ENCODE peak calls at places on chromosome 15, in six cellular contexts. Z, V, W, H, J and M are unnamed samples.

GRCh38 chr15:87498545-87498944 is 758.0 kb downstream of the NTRK3 start:
- DNase-seq in W (no peak), Z (no peak), H (no peak), J (no peak), V (peak; percentile 23), M (no peak)

GRCh38 chr15:64246364-64247189 is 83.8 kb upstream of the PPIB start:
- DNase-seq in J (no peak), H (no peak), Z (no peak), V (no peak), W (peak; percentile 68), M (peak; percentile 38)

GRCh38 chr15:68097029-68097428 is 42.9 kb downstream of the PIAS1 start:
- DNase-seq in W (peak; percentile 13), Z (no peak), H (no peak), J (no peak), V (no peak), M (no peak)

GRCh38 chr15:60083318-60083717 is 79.2 kb downstream of the FOXB1 start:
- DNase-seq in H (no peak), Z (no peak), J (no peak), V (no peak), W (no peak), M (no peak)

GRCh38 chr15:37101634-37102314 is 1.4 kb upstream of the MEIS2 start:
- DNase-seq in H (peak; percentile 57), V (no peak), J (peak; percentile 74), W (no peak), Z (peak; percentile 82), M (peak; percentile 94)

GRCh38 chr15:48437178-48437577 is 105.9 kb downstream of the DUT start:
- DNase-seq in W (no peak), V (no peak), H (no peak), J (no peak), Z (no peak), M (no peak)

GRCh38 chr15:50810128-50810527 is 44.6 kb upstream of the SPPL2A start:
- DNase-seq in J (no peak), H (no peak), Z (no peak), W (no peak), V (no peak), M (no peak)

GRCh38 chr15:28975766-28976179 is 90.0 kb downstream of the APBA2 start:
- DNase-seq in V (no peak), J (peak; percentile 57), H (peak; percentile 30), W (no peak), Z (no peak), M (peak; percentile 70)

GRCh38 chr15:36356978-36357582 is 222.3 kb upstream of the CDIN1 start:
- DNase-seq in J (no peak), H (no peak), V (no peak), W (no peak), Z (no peak), M (no peak)

GRCh38 chr15:71957026-71957425 is 146.7 kb downstream of the NR2E3 start:
- DNase-seq in H (no peak), Z (no peak), J (no peak), W (no peak), V (no peak), M (no peak)

GRCh38 chr15:92519709-92520108 is 126.0 kb downstream of the ST8SIA2 start:
- DNase-seq in V (no peak), Z (no peak), J (no peak), W (no peak), H (no peak), M (no peak)

GRCh38 chr15:66765478-66766281 is 63.6 kb downstream of the SMAD6 start:
- DNase-seq in Z (peak; percentile 75), V (no peak), W (peak; percentile 73), H (peak; percentile 67), J (peak; percentile 91), M (peak; percentile 59)

GRCh38 chr15:68650901-68651709 is 72.3 kb downstream of the CORO2B start:
- DNase-seq in V (no peak), W (no peak), H (peak; percentile 72), J (peak; percentile 70), Z (no peak), M (peak; percentile 56)

GRCh38 chr15:27958911-27959598 is 140.1 kb downstream of the OCA2 start:
- DNase-seq in W (no peak), J (no peak), Z (no peak), V (no peak), H (no peak), M (no peak)

GRCh38 chr15:88563638-88564037 is 17.2 kb upstream of the DET1 start:
- DNase-seq in V (no peak), Z (no peak), W (no peak), H (no peak), J (no peak), M (no peak)

GRCh38 chr15:39413558-39413957 is 167.3 kb upstream of the THBS1 start:
- DNase-seq in W (no peak), Z (no peak), H (no peak), J (no peak), V (no peak), M (no peak)
- H3K27me3 ChIP-seq in W (no peaks in the 10 kb centered on the region), Z (no peaks in the 10 kb centered on the region), H (no peaks in the 10 kb centered on the region), J (no peaks in the 10 kb centered on the region), V (no peaks in the 10 kb centered on the region), M (no peaks in the 10 kb centered on the region)

DNA sequence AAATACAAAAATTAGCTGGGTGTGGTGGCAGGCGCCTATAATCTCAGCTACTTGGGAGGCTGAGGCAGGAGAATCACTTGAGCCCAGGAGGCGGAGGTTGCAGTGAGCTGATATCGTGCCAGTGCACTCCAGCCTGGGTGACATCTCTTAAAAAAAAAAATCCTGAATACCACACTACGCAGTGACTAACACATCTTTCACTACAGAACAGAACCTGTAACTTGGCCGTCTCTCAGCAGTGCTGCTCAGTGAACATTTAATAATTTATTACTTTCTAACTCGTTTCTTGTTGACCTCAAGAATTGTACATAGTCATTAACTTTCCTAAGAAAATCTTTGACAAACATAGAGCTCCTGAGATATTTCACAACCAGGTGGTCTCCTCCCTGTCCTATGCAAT is 3.8 kb downstream of the GREM1 start:
- DNase-seq in J (no peak), Z (no peak), H (no peak), V (no peak), W (no peak), M (no peak)
- TF ChIP-seq CTCF in J (no peak), Z (no peak), H (no peak), V (no peak), W (no peak), M (no peak)

DNA sequence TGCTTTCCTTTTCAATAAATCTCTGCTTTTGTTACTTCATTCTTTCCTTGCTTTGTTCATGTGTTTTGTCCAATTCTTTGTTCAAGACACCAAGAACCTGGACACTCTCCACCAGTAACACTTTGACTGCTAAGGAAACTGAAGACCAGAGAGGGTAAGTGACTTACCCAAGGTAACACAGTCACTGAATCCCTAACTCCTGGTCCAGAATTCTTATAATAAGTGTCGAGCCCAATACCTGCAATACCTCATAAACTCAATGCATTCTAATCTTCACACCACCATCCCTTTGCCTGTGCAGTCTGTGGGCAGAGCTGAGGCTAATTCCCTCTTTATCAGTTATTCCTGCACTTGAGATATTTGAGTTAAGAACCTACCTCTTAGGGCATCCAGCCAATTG is 237.8 kb downstream of the UACA start:
- DNase-seq in J (no peak), W (no peak), V (no peak), H (no peak), Z (no peak), M (no peak)
- H3K27me3 ChIP-seq in J (no peaks in the 10 kb centered on the region), W (no peaks in the 10 kb centered on the region), V (peaks cover 19% of the 10 kb centered on the region), H (no peaks in the 10 kb centered on the region), Z (no peaks in the 10 kb centered on the region), M (no peaks in the 10 kb centered on the region)

GRCh38 chr15:65395567-65396185 is 17.9 kb upstream of the IGDCC3 start:
- DNase-seq in H (no peak), Z (no peak), J (no peak), W (no peak), V (no peak), M (no peak)
- TF ChIP-seq CTCF in H (no peak), Z (no peak), J (no peak), W (no peak), V (no peak), M (peak; percentile 22)